ENCODE peak calls at places on chromosomes 6 and 20, in ten cellular contexts. A, O, I, S, T, G, V, X, M and J are unnamed samples. For H3K4me1 and H3K27me3, the result is how much of the 10 kb centered on the place peaks cover.

GRCh38 chr20:24153101-24154040 is 164.8 kb upstream of the GGTLC1 start:
- DNase-seq in A (no peak), O (no peak), I (no peak), S (no peak), T (no peak), G (no peak), V (no peak), X (no peak), M (no peak), J (no peak)

GRCh38 chr6:25027221-25027916 is 91.6 kb upstream of the RIPOR2 start:
- DNase-seq in A (no peak), O (no peak), I (peak), S (no peak), T (peak), G (no peak), V (no peak), X (peak), M (no peak), J (no peak)

GRCh38 chr6:157032923-157033322 is 255.7 kb downstream of the ARID1B start:
- DNase-seq in A (no peak), O (no peak), I (no peak), S (no peak), T (no peak), G (no peak), V (no peak), X (no peak), M (no peak), J (no peak)

GRCh38 chr6:5723905-5724691 is 282.6 kb downstream of the NRN1 start:
- DNase-seq in A (no peak), O (no peak), I (peak), S (no peak), T (peak), G (no peak), V (no peak), X (no peak), M (peak), J (no peak)

GRCh38 chr6:80540700-80541099 is 434.2 kb downstream of the BCKDHB start:
- DNase-seq in A (peak), O (no peak), I (no peak), S (no peak), T (no peak), G (no peak), V (no peak), X (no peak), M (no peak), J (no peak)

GRCh38 chr6:158567871-158568401 is 8.0 kb downstream of the TMEM181 start:
- DNase-seq in A (no peak), O (no peak), I (no peak), S (no peak), T (no peak), G (no peak), V (no peak), X (no peak), M (no peak), J (no peak)

GRCh38 chr6:89310929-89311328 is 4.2 kb downstream of the GABRR2 start:
- DNase-seq in A (no peak), O (no peak), I (no peak), S (no peak), T (peak), G (no peak), V (no peak), X (no peak), M (no peak), J (no peak)

GRCh38 chr20:40191573-40191972 is 497.5 kb downstream of the MAFB start:
- DNase-seq in A (no peak), O (no peak), I (no peak), S (no peak), T (no peak), G (no peak), V (peak), X (no peak), M (peak), J (peak)

GRCh38 chr20:17685168-17685567 is 3.1 kb upstream of the RRBP1 start:
- DNase-seq in A (no peak), O (no peak), I (no peak), S (no peak), T (no peak), G (no peak), V (no peak), X (no peak), M (no peak), J (no peak)

GRCh38 chr20:57996465-57996864 is 232.0 kb downstream of the ANKRD60 start:
- DNase-seq in A (no peak), O (no peak), I (no peak), S (no peak), T (no peak), G (no peak), V (no peak), X (no peak), M (no peak), J (no peak)

GRCh38 chr6:87920245-87920644 is 127.4 kb upstream of the SPACA1 start:
- DNase-seq in A (no peak), O (no peak), I (no peak), S (no peak), T (no peak), G (no peak), V (no peak), X (no peak), M (no peak), J (no peak)

GRCh38 chr6:38113810-38114577 is 294.5 kb downstream of the ZFAND3 start:
- DNase-seq in A (peak), O (no peak), I (no peak), S (no peak), T (no peak), G (no peak), V (no peak), X (no peak), M (no peak), J (no peak)

DNA sequence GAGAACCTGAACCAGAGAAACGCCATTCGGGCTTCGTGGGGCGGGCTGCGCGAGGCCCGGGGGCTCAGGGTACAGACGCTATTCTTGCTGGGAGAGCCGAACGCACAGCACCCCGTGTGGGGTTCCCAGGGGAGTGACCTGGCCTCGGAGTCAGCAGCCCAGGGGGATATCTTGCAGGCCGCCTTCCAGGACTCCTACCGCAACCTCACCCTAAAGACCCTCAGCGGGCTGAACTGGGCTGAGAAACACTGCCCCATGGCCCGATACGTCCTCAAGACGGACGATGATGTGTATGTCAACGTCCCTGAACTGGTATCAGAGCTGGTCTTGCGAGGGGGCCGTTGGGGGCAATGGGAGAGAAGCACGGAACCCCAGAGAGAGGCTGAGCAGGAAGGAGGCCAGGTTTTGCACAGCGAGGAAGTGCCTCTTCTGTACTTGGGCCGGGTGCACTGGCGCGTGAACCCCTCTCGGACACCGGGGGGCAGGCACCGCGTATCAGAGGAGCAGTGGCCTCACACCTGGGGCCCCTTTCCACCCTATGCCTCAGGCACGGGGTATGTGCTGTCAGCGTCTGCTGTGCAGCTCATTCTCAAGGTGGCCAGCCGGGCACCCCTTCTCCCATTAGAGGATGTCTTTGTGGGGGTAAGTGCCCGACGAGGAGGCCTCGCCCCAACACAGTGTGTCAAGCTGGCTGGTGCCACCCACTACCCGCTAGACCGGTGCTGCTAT is 904 bp downstream of the B3GALT4 start:
- DNase-seq in A (no peak), O (no peak), I (peak), S (peak), T (no peak), G (no peak), V (no peak), X (no peak), M (no peak), J (no peak)
- TF ChIP-seq POLR2A in A (no peak), O (no peak), I (no peak), S (no peak), T (no peak), G (no peak), V (no peak), X (no peak), M (no peak), J (no peak)

DNA sequence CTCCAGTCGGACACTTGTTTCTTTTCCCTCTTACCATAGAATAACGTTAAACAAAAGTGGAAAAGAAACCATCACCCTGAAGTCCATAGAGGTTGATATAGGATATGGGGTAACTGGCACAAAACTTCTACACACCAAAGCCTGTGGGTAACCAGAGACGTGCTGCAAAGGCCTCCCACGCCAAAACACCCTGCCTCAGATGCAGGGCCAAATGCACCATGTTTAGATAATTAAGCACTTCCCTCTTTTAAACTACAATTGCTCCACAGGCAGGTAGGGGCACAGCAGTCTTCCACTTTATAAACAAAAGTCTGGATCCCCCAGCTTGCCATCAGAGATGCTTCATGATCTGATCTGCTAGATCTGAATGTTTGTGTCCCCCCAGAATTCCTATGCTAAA is 10.4 kb downstream of the CLIC5 start:
- DNase-seq in A (no peak), O (no peak), I (no peak), S (no peak), T (no peak), G (no peak), V (no peak), X (no peak), M (no peak), J (no peak)
- H3K4me1 ChIP-seq in A (under half), O (under half), I (under half), S (under half), T (under half), G (under half), V (under half), X (under half), M (under half), J (under half)

DNA sequence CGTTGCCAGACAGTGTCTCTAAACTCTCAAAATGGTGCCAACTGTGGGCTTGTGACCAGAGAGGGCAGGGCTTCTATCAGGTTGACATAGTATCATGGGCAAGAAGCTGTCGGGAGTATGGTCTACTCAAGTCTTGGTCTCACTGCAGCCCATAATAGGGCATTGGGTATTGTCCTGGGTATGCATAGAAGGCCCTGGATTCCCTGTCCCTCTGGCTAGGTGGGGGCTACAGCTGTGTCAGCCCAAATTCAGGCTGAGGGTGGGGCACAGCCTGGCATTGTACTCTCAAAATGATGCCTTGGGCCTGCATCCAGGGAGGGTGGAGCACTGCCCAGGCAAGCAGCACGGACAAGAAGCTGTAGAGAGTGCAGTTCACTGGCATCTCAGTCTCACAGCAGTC is 408.8 kb upstream of the MAN1A1 start:
- DNase-seq in A (no peak), O (no peak), I (no peak), S (no peak), T (no peak), G (no peak), V (no peak), X (no peak), M (no peak), J (no peak)
- H3K27me3 ChIP-seq in A (under half), O (under half), I (under half), S (under half), T (under half), G (under half), V (under half), X (under half), M (under half), J (under half)

DNA sequence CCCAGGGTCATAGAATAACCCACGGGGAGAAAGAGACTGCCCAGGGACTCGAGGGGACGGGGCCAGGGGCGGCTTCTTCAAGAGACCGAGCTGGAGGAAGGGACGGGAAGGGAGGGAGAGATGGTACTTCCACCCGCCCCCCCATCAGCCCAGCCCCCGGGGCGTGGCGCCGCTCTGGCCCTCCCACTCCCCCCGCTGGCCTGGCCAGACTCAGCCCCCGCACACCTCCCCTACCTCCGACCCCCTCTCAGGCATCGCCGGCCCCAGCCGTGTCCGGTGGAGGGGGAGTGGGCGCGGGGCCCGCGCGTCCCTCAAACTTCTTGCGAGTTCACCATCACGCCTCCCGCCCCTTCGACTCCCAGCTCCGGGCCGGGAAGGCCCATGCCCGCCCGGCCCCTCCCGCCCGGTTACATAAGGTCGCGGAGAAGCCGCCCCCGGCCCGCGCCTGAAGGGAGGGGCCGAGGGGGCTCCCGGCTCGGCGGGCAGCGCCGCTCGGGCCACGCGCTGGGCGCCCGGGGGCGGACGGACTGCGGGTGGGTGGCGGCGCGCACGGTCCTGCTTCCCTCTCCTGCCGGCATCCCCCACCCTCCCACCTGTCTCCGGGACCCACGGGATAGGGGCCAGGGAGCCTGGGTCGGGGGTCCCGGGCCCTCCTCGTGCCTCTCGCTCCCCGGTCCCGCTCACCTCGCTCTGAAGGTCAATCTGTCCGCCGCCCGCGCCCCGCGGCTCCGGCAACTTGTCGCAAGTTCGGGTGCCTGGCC is 562 bp downstream of the TFEB start:
- DNase-seq in A (peak), O (peak), I (peak), S (peak), T (peak), G (peak), V (peak), X (peak), M (peak), J (peak)
- TF ChIP-seq POLR2A in A (no peak), O (no peak), I (no peak), S (peak), T (peak), G (no peak), V (no peak), X (no peak), M (no peak), J (no peak)

GRCh38 chr20:32481311-32482103 is 103.6 kb downstream of the NOL4L start:
- DNase-seq in A (no peak), O (peak), I (peak), S (peak), T (no peak), G (no peak), V (no peak), X (no peak), M (peak), J (no peak)
- H3K4me1 ChIP-seq in A (under half), O (half or more), I (half or more), S (half or more), T (half or more), G (under half), V (under half), X (half or more), M (half or more), J (under half)

DNA sequence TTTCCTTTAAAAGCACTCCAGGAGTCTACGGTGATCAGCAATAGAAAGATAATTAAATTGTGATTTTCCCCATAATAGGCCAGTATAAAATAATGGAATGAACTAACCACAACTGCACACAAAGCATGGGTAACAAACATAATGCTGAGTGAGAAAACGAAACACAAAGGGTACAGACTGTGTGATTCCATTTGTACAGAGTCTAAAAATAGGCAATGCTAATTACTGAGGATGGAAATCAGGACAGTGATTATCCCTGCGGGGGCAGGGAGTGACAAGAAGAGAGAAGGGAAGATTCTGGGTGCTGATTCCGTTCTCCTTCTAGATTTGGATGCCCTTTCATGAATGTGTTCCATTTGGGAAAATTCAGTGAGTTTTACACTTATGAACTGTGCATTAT is 478.1 kb downstream of the PREX1 start:
- DNase-seq in A (no peak), O (no peak), I (no peak), S (no peak), T (no peak), G (no peak), V (no peak), X (no peak), M (no peak), J (no peak)
- H3K27me3 ChIP-seq in A (under half), O (under half), I (under half), S (under half), T (under half), G (under half), V (under half), X (under half), M (under half), J (under half)

GRCh38 chr20:48326868-48327267 is 500.9 kb downstream of the PREX1 start:
- DNase-seq in A (no peak), O (no peak), I (no peak), S (peak), T (peak), G (no peak), V (peak), X (no peak), M (peak), J (peak)

GRCh38 chr20:48329216-48329615 is 498.6 kb downstream of the PREX1 start:
- DNase-seq in A (no peak), O (no peak), I (no peak), S (no peak), T (no peak), G (no peak), V (no peak), X (no peak), M (no peak), J (no peak)

GRCh38 chr20:48325656-48326433 is 502.0 kb downstream of the PREX1 start:
- DNase-seq in A (no peak), O (no peak), I (no peak), S (no peak), T (peak), G (no peak), V (no peak), X (no peak), M (no peak), J (no peak)

GRCh38 chr20:48324744-48325143 is 503.1 kb downstream of the PREX1 start:
- DNase-seq in A (no peak), O (no peak), I (no peak), S (no peak), T (no peak), G (no peak), V (no peak), X (no peak), M (no peak), J (no peak)

DNA sequence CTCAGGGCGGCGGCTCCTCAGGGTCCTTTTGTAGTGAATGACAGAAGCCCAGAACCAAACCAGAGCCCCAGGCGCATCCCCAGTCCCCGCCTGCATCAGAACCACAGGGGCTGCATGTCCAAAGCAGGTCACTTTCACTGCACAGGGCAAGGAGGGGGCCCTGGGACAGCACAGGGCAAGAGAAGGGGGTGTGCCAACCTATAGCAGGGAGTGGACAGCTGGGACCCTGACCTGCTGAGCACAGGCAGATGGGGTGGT is 501.4 kb downstream of the PREX1 start:
- DNase-seq in A (no peak), O (no peak), I (no peak), S (no peak), T (peak), G (no peak), V (no peak), X (no peak), M (no peak), J (no peak)
- TF ChIP-seq POLR2A in A (no peak), O (no peak), I (no peak), S (no peak), T (no peak), G (no peak), V (no peak), X (no peak), M (no peak), J (no peak)

DNA sequence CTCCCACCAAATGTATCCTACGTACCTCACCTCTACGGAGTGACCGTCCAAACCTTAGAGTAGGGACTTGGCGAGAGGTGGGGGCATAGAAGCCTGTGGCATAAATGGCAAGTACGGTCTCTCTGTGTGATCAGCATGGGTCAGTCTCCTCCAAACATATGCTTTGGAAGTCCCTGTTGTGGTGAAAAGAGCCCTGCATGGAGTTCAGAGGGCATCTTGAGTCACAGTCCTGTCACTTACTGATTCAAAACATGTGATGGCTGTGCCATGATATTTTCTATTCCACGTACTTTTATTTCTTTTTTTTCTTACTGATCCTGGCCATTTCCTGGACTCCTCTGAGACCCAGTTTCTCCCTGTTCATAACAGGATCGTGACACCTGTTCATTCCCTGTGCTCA is 67.5 kb upstream of the CEP85L start:
- DNase-seq in A (no peak), O (no peak), I (no peak), S (no peak), T (no peak), G (no peak), V (no peak), X (no peak), M (no peak), J (no peak)
- H3K4me1 ChIP-seq in A (under half), O (under half), I (under half), S (under half), T (under half), G (under half), V (under half), X (under half), M (under half), J (under half)